ENCODE peak calls at places on chromosome 22, in six cellular contexts. One of them, this sample, is unnamed.

GRCh38 chr22:49994361-49995058 is 18.1 kb downstream of the IL17REL start:
- DNase-seq in activated CD4-positive, alpha-beta T cell treated with anti-CD3 and anti-CD28 coated beads, Interleukin-2, amount 10 ng/mL, durations not matched to agents 7 days and 5 days: no peak
- DNase-seq in NCI-H460: no peak
- DNase-seq in stimulated activated CD4-positive, alpha-beta T cell treated with anti-CD3 and anti-CD28 coated beads, TNF-alpha, amount 100 ng/mL, for 24 hours: no peak
- DNase-seq in stomach: peak
- DNase-seq in HS-27A: no peak
- DNase-seq in this sample: no peak

GRCh38 chr22:31212783-31213626 is 907 bp downstream of the LIMK2 start:
- DNase-seq in stomach: no peak
- DNase-seq in activated CD4-positive, alpha-beta T cell treated with anti-CD3 and anti-CD28 coated beads, Interleukin-2, amount 10 ng/mL, durations not matched to agents 7 days and 5 days: no peak
- DNase-seq in stimulated activated CD4-positive, alpha-beta T cell treated with anti-CD3 and anti-CD28 coated beads, TNF-alpha, amount 100 ng/mL, for 24 hours: no peak
- DNase-seq in HS-27A: no peak
- DNase-seq in NCI-H460: no peak
- DNase-seq in this sample: no peak

GRCh38 chr22:43128928-43129424 is 14.2 kb downstream of the MCAT start:
- DNase-seq in stimulated activated CD4-positive, alpha-beta T cell treated with anti-CD3 and anti-CD28 coated beads, TNF-alpha, amount 100 ng/mL, for 24 hours: no peak
- DNase-seq in activated CD4-positive, alpha-beta T cell treated with anti-CD3 and anti-CD28 coated beads, Interleukin-2, amount 10 ng/mL, durations not matched to agents 7 days and 5 days: no peak
- DNase-seq in NCI-H460: no peak
- DNase-seq in stomach: peak
- DNase-seq in HS-27A: no peak
- DNase-seq in this sample: peak

GRCh38 chr22:27988704-27989103 is 69.6 kb upstream of the PITPNB start:
- DNase-seq in stimulated activated CD4-positive, alpha-beta T cell treated with anti-CD3 and anti-CD28 coated beads, TNF-alpha, amount 100 ng/mL, for 24 hours: no peak
- DNase-seq in NCI-H460: no peak
- DNase-seq in stomach: peak
- DNase-seq in activated CD4-positive, alpha-beta T cell treated with anti-CD3 and anti-CD28 coated beads, Interleukin-2, amount 10 ng/mL, durations not matched to agents 7 days and 5 days: no peak
- DNase-seq in HS-27A: no peak
- DNase-seq in this sample: no peak

GRCh38 chr22:23060612-23061400 is 9.5 kb upstream of the GNAZ start:
- DNase-seq in stimulated activated CD4-positive, alpha-beta T cell treated with anti-CD3 and anti-CD28 coated beads, TNF-alpha, amount 100 ng/mL, for 24 hours: no peak
- DNase-seq in NCI-H460: no peak
- DNase-seq in stomach: peak
- DNase-seq in HS-27A: no peak
- DNase-seq in activated CD4-positive, alpha-beta T cell treated with anti-CD3 and anti-CD28 coated beads, Interleukin-2, amount 10 ng/mL, durations not matched to agents 7 days and 5 days: no peak
- DNase-seq in this sample: no peak

GRCh38 chr22:47328550-47329243 is 566.2 kb downstream of the TBC1D22A start:
- DNase-seq in activated CD4-positive, alpha-beta T cell treated with anti-CD3 and anti-CD28 coated beads, Interleukin-2, amount 10 ng/mL, durations not matched to agents 7 days and 5 days: no peak
- DNase-seq in stomach: no peak
- DNase-seq in HS-27A: no peak
- DNase-seq in NCI-H460: peak
- DNase-seq in stimulated activated CD4-positive, alpha-beta T cell treated with anti-CD3 and anti-CD28 coated beads, TNF-alpha, amount 100 ng/mL, for 24 hours: no peak
- DNase-seq in this sample: no peak

GRCh38 chr22:47550524-47551437 is 788.3 kb downstream of the TBC1D22A start:
- DNase-seq in HS-27A: no peak
- DNase-seq in stomach: peak
- DNase-seq in activated CD4-positive, alpha-beta T cell treated with anti-CD3 and anti-CD28 coated beads, Interleukin-2, amount 10 ng/mL, durations not matched to agents 7 days and 5 days: no peak
- DNase-seq in NCI-H460: no peak
- DNase-seq in stimulated activated CD4-positive, alpha-beta T cell treated with anti-CD3 and anti-CD28 coated beads, TNF-alpha, amount 100 ng/mL, for 24 hours: no peak
- DNase-seq in this sample: no peak

GRCh38 chr22:43289976-43290663 is 53.1 kb downstream of the SCUBE1 start:
- DNase-seq in stimulated activated CD4-positive, alpha-beta T cell treated with anti-CD3 and anti-CD28 coated beads, TNF-alpha, amount 100 ng/mL, for 24 hours: no peak
- DNase-seq in stomach: no peak
- DNase-seq in activated CD4-positive, alpha-beta T cell treated with anti-CD3 and anti-CD28 coated beads, Interleukin-2, amount 10 ng/mL, durations not matched to agents 7 days and 5 days: no peak
- DNase-seq in HS-27A: no peak
- DNase-seq in NCI-H460: no peak
- DNase-seq in this sample: no peak

GRCh38 chr22:33896801-33897620 is 23.3 kb downstream of the LARGE1 start:
- DNase-seq in stomach: no peak
- DNase-seq in stimulated activated CD4-positive, alpha-beta T cell treated with anti-CD3 and anti-CD28 coated beads, TNF-alpha, amount 100 ng/mL, for 24 hours: no peak
- DNase-seq in NCI-H460: no peak
- DNase-seq in activated CD4-positive, alpha-beta T cell treated with anti-CD3 and anti-CD28 coated beads, Interleukin-2, amount 10 ng/mL, durations not matched to agents 7 days and 5 days: no peak
- DNase-seq in HS-27A: no peak
- DNase-seq in this sample: no peak

GRCh38 chr22:36938028-36938425 is 24.6 kb downstream of the CSF2RB start:
- DNase-seq in stomach: no peak
- DNase-seq in stimulated activated CD4-positive, alpha-beta T cell treated with anti-CD3 and anti-CD28 coated beads, TNF-alpha, amount 100 ng/mL, for 24 hours: no peak
- DNase-seq in HS-27A: no peak
- DNase-seq in NCI-H460: no peak
- DNase-seq in activated CD4-positive, alpha-beta T cell treated with anti-CD3 and anti-CD28 coated beads, Interleukin-2, amount 10 ng/mL, durations not matched to agents 7 days and 5 days: no peak
- DNase-seq in this sample: no peak

GRCh38 chr22:35883028-35883620 is 145.5 kb downstream of the RBFOX2 start:
- DNase-seq in activated CD4-positive, alpha-beta T cell treated with anti-CD3 and anti-CD28 coated beads, Interleukin-2, amount 10 ng/mL, durations not matched to agents 7 days and 5 days: no peak
- DNase-seq in stomach: no peak
- DNase-seq in stimulated activated CD4-positive, alpha-beta T cell treated with anti-CD3 and anti-CD28 coated beads, TNF-alpha, amount 100 ng/mL, for 24 hours: no peak
- DNase-seq in NCI-H460: no peak
- DNase-seq in HS-27A: no peak
- DNase-seq in this sample: no peak

GRCh38 chr22:43992331-43992821 is 31.7 kb upstream of the PARVB start:
- DNase-seq in activated CD4-positive, alpha-beta T cell treated with anti-CD3 and anti-CD28 coated beads, Interleukin-2, amount 10 ng/mL, durations not matched to agents 7 days and 5 days: no peak
- DNase-seq in NCI-H460: no peak
- DNase-seq in stimulated activated CD4-positive, alpha-beta T cell treated with anti-CD3 and anti-CD28 coated beads, TNF-alpha, amount 100 ng/mL, for 24 hours: no peak
- DNase-seq in stomach: no peak
- DNase-seq in HS-27A: no peak
- DNase-seq in this sample: no peak

GRCh38 chr22:45549739-45550138 is 47.1 kb downstream of the FBLN1 start:
- DNase-seq in stomach: no peak
- DNase-seq in activated CD4-positive, alpha-beta T cell treated with anti-CD3 and anti-CD28 coated beads, Interleukin-2, amount 10 ng/mL, durations not matched to agents 7 days and 5 days: no peak
- DNase-seq in NCI-H460: no peak
- DNase-seq in stimulated activated CD4-positive, alpha-beta T cell treated with anti-CD3 and anti-CD28 coated beads, TNF-alpha, amount 100 ng/mL, for 24 hours: no peak
- DNase-seq in HS-27A: no peak
- DNase-seq in this sample: no peak

GRCh38 chr22:38040953-38041759 is 16.0 kb upstream of the PICK1 start:
- DNase-seq in NCI-H460: no peak
- DNase-seq in HS-27A: no peak
- DNase-seq in stimulated activated CD4-positive, alpha-beta T cell treated with anti-CD3 and anti-CD28 coated beads, TNF-alpha, amount 100 ng/mL, for 24 hours: no peak
- DNase-seq in stomach: no peak
- DNase-seq in activated CD4-positive, alpha-beta T cell treated with anti-CD3 and anti-CD28 coated beads, Interleukin-2, amount 10 ng/mL, durations not matched to agents 7 days and 5 days: no peak
- DNase-seq in this sample: no peak

GRCh38 chr22:30875481-30876215 is 92.9 kb downstream of the MORC2 start:
- DNase-seq in activated CD4-positive, alpha-beta T cell treated with anti-CD3 and anti-CD28 coated beads, Interleukin-2, amount 10 ng/mL, durations not matched to agents 7 days and 5 days: no peak
- DNase-seq in stomach: no peak
- DNase-seq in stimulated activated CD4-positive, alpha-beta T cell treated with anti-CD3 and anti-CD28 coated beads, TNF-alpha, amount 100 ng/mL, for 24 hours: no peak
- DNase-seq in NCI-H460: no peak
- DNase-seq in HS-27A: no peak
- DNase-seq in this sample: no peak

GRCh38 chr22:50608996-50609395 is 8.4 kb downstream of the MAPK8IP2 start:
- DNase-seq in NCI-H460: no peak
- DNase-seq in stimulated activated CD4-positive, alpha-beta T cell treated with anti-CD3 and anti-CD28 coated beads, TNF-alpha, amount 100 ng/mL, for 24 hours: no peak
- DNase-seq in HS-27A: no peak
- DNase-seq in stomach: no peak
- DNase-seq in activated CD4-positive, alpha-beta T cell treated with anti-CD3 and anti-CD28 coated beads, Interleukin-2, amount 10 ng/mL, durations not matched to agents 7 days and 5 days: no peak
- DNase-seq in this sample: no peak

GRCh38 chr22:37260396-37260795 is 16.3 kb upstream of the RAC2 start:
- DNase-seq in activated CD4-positive, alpha-beta T cell treated with anti-CD3 and anti-CD28 coated beads, Interleukin-2, amount 10 ng/mL, durations not matched to agents 7 days and 5 days: no peak
- DNase-seq in stimulated activated CD4-positive, alpha-beta T cell treated with anti-CD3 and anti-CD28 coated beads, TNF-alpha, amount 100 ng/mL, for 24 hours: no peak
- DNase-seq in NCI-H460: no peak
- DNase-seq in HS-27A: no peak
- DNase-seq in stomach: no peak
- DNase-seq in this sample: no peak

GRCh38 chr22:42793848-42794405 is 63.1 kb downstream of the ARFGAP3 start:
- DNase-seq in NCI-H460: no peak
- DNase-seq in stomach: no peak
- DNase-seq in activated CD4-positive, alpha-beta T cell treated with anti-CD3 and anti-CD28 coated beads, Interleukin-2, amount 10 ng/mL, durations not matched to agents 7 days and 5 days: no peak
- DNase-seq in HS-27A: no peak
- DNase-seq in stimulated activated CD4-positive, alpha-beta T cell treated with anti-CD3 and anti-CD28 coated beads, TNF-alpha, amount 100 ng/mL, for 24 hours: no peak
- DNase-seq in this sample: no peak

GRCh38 chr22:31343235-31344191 is 2.6 kb downstream of the PATZ1 start:
- DNase-seq in stimulated activated CD4-positive, alpha-beta T cell treated with anti-CD3 and anti-CD28 coated beads, TNF-alpha, amount 100 ng/mL, for 24 hours: no peak
- DNase-seq in NCI-H460: no peak
- DNase-seq in stomach: peak
- DNase-seq in HS-27A: no peak
- DNase-seq in activated CD4-positive, alpha-beta T cell treated with anti-CD3 and anti-CD28 coated beads, Interleukin-2, amount 10 ng/mL, durations not matched to agents 7 days and 5 days: no peak
- DNase-seq in this sample: peak

GRCh38 chr22:38177926-38178604 is 3.6 kb downstream of the PLA2G6 start:
- DNase-seq in HS-27A: peak
- DNase-seq in stomach: peak
- DNase-seq in NCI-H460: no peak
- DNase-seq in activated CD4-positive, alpha-beta T cell treated with anti-CD3 and anti-CD28 coated beads, Interleukin-2, amount 10 ng/mL, durations not matched to agents 7 days and 5 days: no peak
- DNase-seq in stimulated activated CD4-positive, alpha-beta T cell treated with anti-CD3 and anti-CD28 coated beads, TNF-alpha, amount 100 ng/mL, for 24 hours: no peak
- DNase-seq in this sample: peak

GRCh38 chr22:25698461-25698860 is 43.5 kb upstream of the MYO18B start:
- DNase-seq in NCI-H460: no peak
- DNase-seq in stimulated activated CD4-positive, alpha-beta T cell treated with anti-CD3 and anti-CD28 coated beads, TNF-alpha, amount 100 ng/mL, for 24 hours: no peak
- DNase-seq in HS-27A: no peak
- DNase-seq in activated CD4-positive, alpha-beta T cell treated with anti-CD3 and anti-CD28 coated beads, Interleukin-2, amount 10 ng/mL, durations not matched to agents 7 days and 5 days: no peak
- DNase-seq in stomach: no peak
- DNase-seq in this sample: no peak

GRCh38 chr22:36329217-36330078 is 58.3 kb downstream of the MYH9 start:
- DNase-seq in stimulated activated CD4-positive, alpha-beta T cell treated with anti-CD3 and anti-CD28 coated beads, TNF-alpha, amount 100 ng/mL, for 24 hours: peak
- DNase-seq in NCI-H460: no peak
- DNase-seq in activated CD4-positive, alpha-beta T cell treated with anti-CD3 and anti-CD28 coated beads, Interleukin-2, amount 10 ng/mL, durations not matched to agents 7 days and 5 days: peak
- DNase-seq in stomach: peak
- DNase-seq in HS-27A: peak
- DNase-seq in this sample: peak

GRCh38 chr22:48249721-48250268 is 1487.3 kb downstream of the TBC1D22A start:
- DNase-seq in activated CD4-positive, alpha-beta T cell treated with anti-CD3 and anti-CD28 coated beads, Interleukin-2, amount 10 ng/mL, durations not matched to agents 7 days and 5 days: no peak
- DNase-seq in stimulated activated CD4-positive, alpha-beta T cell treated with anti-CD3 and anti-CD28 coated beads, TNF-alpha, amount 100 ng/mL, for 24 hours: no peak
- DNase-seq in stomach: no peak
- DNase-seq in HS-27A: no peak
- DNase-seq in NCI-H460: no peak
- DNase-seq in this sample: no peak

GRCh38 chr22:49966716-49967332 is 6.3 kb downstream of the PIM3 start:
- DNase-seq in stomach: peak
- DNase-seq in HS-27A: no peak
- DNase-seq in stimulated activated CD4-positive, alpha-beta T cell treated with anti-CD3 and anti-CD28 coated beads, TNF-alpha, amount 100 ng/mL, for 24 hours: no peak
- DNase-seq in NCI-H460: no peak
- DNase-seq in activated CD4-positive, alpha-beta T cell treated with anti-CD3 and anti-CD28 coated beads, Interleukin-2, amount 10 ng/mL, durations not matched to agents 7 days and 5 days: no peak
- DNase-seq in this sample: peak

GRCh38 chr22:28442951-28443876 is 236.4 kb downstream of the TTC28 start:
- DNase-seq in NCI-H460: no peak
- DNase-seq in activated CD4-positive, alpha-beta T cell treated with anti-CD3 and anti-CD28 coated beads, Interleukin-2, amount 10 ng/mL, durations not matched to agents 7 days and 5 days: peak
- DNase-seq in stimulated activated CD4-positive, alpha-beta T cell treated with anti-CD3 and anti-CD28 coated beads, TNF-alpha, amount 100 ng/mL, for 24 hours: no peak
- DNase-seq in HS-27A: no peak
- DNase-seq in stomach: peak
- DNase-seq in this sample: peak

GRCh38 chr22:45999379-45999971 is 22.5 kb upstream of the WNT7B start:
- DNase-seq in activated CD4-positive, alpha-beta T cell treated with anti-CD3 and anti-CD28 coated beads, Interleukin-2, amount 10 ng/mL, durations not matched to agents 7 days and 5 days: no peak
- DNase-seq in stomach: no peak
- DNase-seq in NCI-H460: no peak
- DNase-seq in HS-27A: no peak
- DNase-seq in stimulated activated CD4-positive, alpha-beta T cell treated with anti-CD3 and anti-CD28 coated beads, TNF-alpha, amount 100 ng/mL, for 24 hours: no peak
- DNase-seq in this sample: no peak